ENCODE peak calls at places on chromosomes 6 and 20, in six cellular contexts. One of them, this sample, is unnamed.

GRCh38 chr6:38163186-38164130 is 343.9 kb downstream of the ZFAND3 start:
- DNase-seq in heart left ventricle: no peak
- DNase-seq in frontal cortex: no peak
- DNase-seq in kidney epithelial cell: no peak
- DNase-seq in activated CD8-positive, alpha-beta memory T cell treated with anti-CD3 and anti-CD28 coated beads, Interleukin-2, amount 50 U/mL, for 4 hours: no peak
- DNase-seq in dorsolateral prefrontal cortex: no peak
- DNase-seq in this sample: no peak

GRCh38 chr6:13708679-13709261 is 2.9 kb downstream of the RANBP9 start:
- DNase-seq in kidney epithelial cell: no peak
- DNase-seq in dorsolateral prefrontal cortex: no peak
- DNase-seq in frontal cortex: no peak
- DNase-seq in heart left ventricle: no peak
- DNase-seq in activated CD8-positive, alpha-beta memory T cell treated with anti-CD3 and anti-CD28 coated beads, Interleukin-2, amount 50 U/mL, for 4 hours: no peak
- DNase-seq in this sample: no peak

GRCh38 chr6:25138697-25139051 is 140.5 kb upstream of the CARMIL1 start:
- DNase-seq in dorsolateral prefrontal cortex: no peak
- DNase-seq in kidney epithelial cell: no peak
- DNase-seq in heart left ventricle: no peak
- DNase-seq in frontal cortex: peak
- DNase-seq in activated CD8-positive, alpha-beta memory T cell treated with anti-CD3 and anti-CD28 coated beads, Interleukin-2, amount 50 U/mL, for 4 hours: no peak
- DNase-seq in this sample: no peak

GRCh38 chr6:144661101-144661806 is 376.1 kb downstream of the UTRN start:
- DNase-seq in dorsolateral prefrontal cortex: no peak
- DNase-seq in kidney epithelial cell: peak
- DNase-seq in heart left ventricle: no peak
- DNase-seq in frontal cortex: no peak
- DNase-seq in activated CD8-positive, alpha-beta memory T cell treated with anti-CD3 and anti-CD28 coated beads, Interleukin-2, amount 50 U/mL, for 4 hours: no peak
- DNase-seq in this sample: no peak

GRCh38 chr6:21856096-21856825 is 262.7 kb downstream of the SOX4 start:
- DNase-seq in frontal cortex: no peak
- DNase-seq in heart left ventricle: no peak
- DNase-seq in dorsolateral prefrontal cortex: no peak
- DNase-seq in kidney epithelial cell: peak
- DNase-seq in activated CD8-positive, alpha-beta memory T cell treated with anti-CD3 and anti-CD28 coated beads, Interleukin-2, amount 50 U/mL, for 4 hours: no peak
- DNase-seq in this sample: no peak

GRCh38 chr20:10414982-10415650 is 18.9 kb downstream of the MKKS start:
- DNase-seq in frontal cortex: no peak
- DNase-seq in kidney epithelial cell: no peak
- DNase-seq in heart left ventricle: no peak
- DNase-seq in activated CD8-positive, alpha-beta memory T cell treated with anti-CD3 and anti-CD28 coated beads, Interleukin-2, amount 50 U/mL, for 4 hours: no peak
- DNase-seq in dorsolateral prefrontal cortex: no peak
- DNase-seq in this sample: no peak

GRCh38 chr20:58682656-58683055 is 9.9 kb upstream of the NPEPL1 start:
- DNase-seq in activated CD8-positive, alpha-beta memory T cell treated with anti-CD3 and anti-CD28 coated beads, Interleukin-2, amount 50 U/mL, for 4 hours: no peak
- DNase-seq in frontal cortex: no peak
- DNase-seq in kidney epithelial cell: peak
- DNase-seq in dorsolateral prefrontal cortex: no peak
- DNase-seq in heart left ventricle: no peak
- DNase-seq in this sample: no peak

GRCh38 chr6:134080171-134080795 is 27.9 kb upstream of the SLC2A12 start:
- DNase-seq in frontal cortex: no peak
- DNase-seq in kidney epithelial cell: peak
- DNase-seq in dorsolateral prefrontal cortex: no peak
- DNase-seq in heart left ventricle: no peak
- DNase-seq in activated CD8-positive, alpha-beta memory T cell treated with anti-CD3 and anti-CD28 coated beads, Interleukin-2, amount 50 U/mL, for 4 hours: no peak
- DNase-seq in this sample: no peak

GRCh38 chr20:21017381-21018085 is 88.6 kb downstream of the LINC00237 start:
- DNase-seq in dorsolateral prefrontal cortex: no peak
- DNase-seq in heart left ventricle: no peak
- DNase-seq in activated CD8-positive, alpha-beta memory T cell treated with anti-CD3 and anti-CD28 coated beads, Interleukin-2, amount 50 U/mL, for 4 hours: no peak
- DNase-seq in frontal cortex: no peak
- DNase-seq in kidney epithelial cell: no peak
- DNase-seq in this sample: no peak

GRCh38 chr6:16244446-16244845 is 6.1 kb downstream of the GMPR start:
- DNase-seq in dorsolateral prefrontal cortex: no peak
- DNase-seq in frontal cortex: no peak
- DNase-seq in heart left ventricle: peak
- DNase-seq in activated CD8-positive, alpha-beta memory T cell treated with anti-CD3 and anti-CD28 coated beads, Interleukin-2, amount 50 U/mL, for 4 hours: no peak
- DNase-seq in kidney epithelial cell: no peak
- DNase-seq in this sample: no peak

GRCh38 chr6:47455533-47456209 is 21.9 kb upstream of the CD2AP start:
- DNase-seq in frontal cortex: no peak
- DNase-seq in kidney epithelial cell: no peak
- DNase-seq in activated CD8-positive, alpha-beta memory T cell treated with anti-CD3 and anti-CD28 coated beads, Interleukin-2, amount 50 U/mL, for 4 hours: no peak
- DNase-seq in dorsolateral prefrontal cortex: no peak
- DNase-seq in heart left ventricle: no peak
- DNase-seq in this sample: no peak

GRCh38 chr6:36839819-36840379 is 655 bp upstream of the CPNE5 start:
- DNase-seq in heart left ventricle: peak
- DNase-seq in activated CD8-positive, alpha-beta memory T cell treated with anti-CD3 and anti-CD28 coated beads, Interleukin-2, amount 50 U/mL, for 4 hours: peak
- DNase-seq in frontal cortex: peak
- DNase-seq in dorsolateral prefrontal cortex: no peak
- DNase-seq in kidney epithelial cell: no peak
- DNase-seq in this sample: no peak

GRCh38 chr6:24340998-24341934 is 16.6 kb downstream of the DCDC2 start:
- DNase-seq in heart left ventricle: no peak
- DNase-seq in frontal cortex: no peak
- DNase-seq in activated CD8-positive, alpha-beta memory T cell treated with anti-CD3 and anti-CD28 coated beads, Interleukin-2, amount 50 U/mL, for 4 hours: no peak
- DNase-seq in dorsolateral prefrontal cortex: no peak
- DNase-seq in kidney epithelial cell: peak
- DNase-seq in this sample: no peak

GRCh38 chr6:144758602-144759001 is 473.5 kb downstream of the UTRN start:
- DNase-seq in dorsolateral prefrontal cortex: no peak
- DNase-seq in heart left ventricle: no peak
- DNase-seq in activated CD8-positive, alpha-beta memory T cell treated with anti-CD3 and anti-CD28 coated beads, Interleukin-2, amount 50 U/mL, for 4 hours: no peak
- DNase-seq in kidney epithelial cell: no peak
- DNase-seq in frontal cortex: no peak
- DNase-seq in this sample: no peak

GRCh38 chr6:71288228-71289038 is at the start of gene OGFRL1:
- DNase-seq in kidney epithelial cell: peak
- DNase-seq in frontal cortex: peak
- DNase-seq in heart left ventricle: peak
- DNase-seq in dorsolateral prefrontal cortex: no peak
- DNase-seq in activated CD8-positive, alpha-beta memory T cell treated with anti-CD3 and anti-CD28 coated beads, Interleukin-2, amount 50 U/mL, for 4 hours: peak
- DNase-seq in this sample: peak

GRCh38 chr20:19786311-19786710 is 28.3 kb downstream of the RIN2 start:
- DNase-seq in activated CD8-positive, alpha-beta memory T cell treated with anti-CD3 and anti-CD28 coated beads, Interleukin-2, amount 50 U/mL, for 4 hours: no peak
- DNase-seq in heart left ventricle: peak
- DNase-seq in dorsolateral prefrontal cortex: no peak
- DNase-seq in kidney epithelial cell: peak
- DNase-seq in frontal cortex: no peak
- DNase-seq in this sample: no peak

GRCh38 chr6:50929323-50929722 is 110.7 kb downstream of the TFAP2B start:
- DNase-seq in frontal cortex: no peak
- DNase-seq in heart left ventricle: no peak
- DNase-seq in activated CD8-positive, alpha-beta memory T cell treated with anti-CD3 and anti-CD28 coated beads, Interleukin-2, amount 50 U/mL, for 4 hours: no peak
- DNase-seq in dorsolateral prefrontal cortex: no peak
- DNase-seq in kidney epithelial cell: no peak
- DNase-seq in this sample: no peak

This sample was measured in natural killer cell treated with Interleukin-12 subunit alpha and Interleukin-12 subunit beta and Interleukin-15 and Interleukin-18, amount 100 ng/mL, for 72 hours.